ENCODE peak calls at places on chromosomes 12 and 14, in five cellular contexts. V, P, S, H and K are unnamed samples.

GRCh38 chr14:52551696-52552062 is 626 bp downstream of the TXNDC16 start:
- DNase-seq in S (no peak), V (no peak), H (no peak), P (peak), K (no peak)

GRCh38 chr12:22287776-22288621 is 46.5 kb downstream of the ST8SIA1 start:
- DNase-seq in V (no peak), P (peak), H (no peak), S (no peak), K (no peak)

GRCh38 chr12:12715459-12716150 is 1.6 kb upstream of the CDKN1B start:
- DNase-seq in P (peak), S (no peak), V (no peak), H (no peak), K (no peak)

GRCh38 chr14:103386632-103387329 is 1.6 kb downstream of the MARK3 start:
- DNase-seq in P (no peak), V (no peak), H (no peak), S (no peak), K (no peak)

GRCh38 chr12:123532808-123533649 is 490 bp downstream of the RILPL1 start:
- DNase-seq in H (peak), S (peak), V (peak), P (peak), K (peak)

GRCh38 chr12:69059465-69060457 is 126.8 kb upstream of the CPM start:
- DNase-seq in P (peak), V (peak), S (no peak), H (no peak), K (no peak)

GRCh38 chr14:92637228-92637627 is 111.2 kb downstream of the LGMN start:
- DNase-seq in H (no peak), P (no peak), S (no peak), V (no peak), K (no peak)

GRCh38 chr12:26116829-26117228 is 8.0 kb downstream of the BHLHE41 start:
- DNase-seq in H (no peak), P (no peak), S (no peak), V (no peak), K (no peak)

GRCh38 chr14:23708343-23708742 is 72.2 kb downstream of the DHRS2 start:
- DNase-seq in V (no peak), P (no peak), H (no peak), S (no peak), K (no peak)

GRCh38 chr12:53474077-53474476 is 22.2 kb downstream of the PCBP2 start:
- DNase-seq in S (no peak), V (no peak), P (no peak), H (no peak), K (no peak)

GRCh38 chr14:65290830-65291229 is 121.7 kb upstream of the FUT8 start:
- DNase-seq in H (no peak), V (peak), P (peak), S (no peak), K (no peak)

GRCh38 chr14:65287264-65288131 is 125.0 kb upstream of the FUT8 start:
- DNase-seq in H (no peak), S (peak), V (no peak), P (no peak), K (no peak)

GRCh38 chr14:65282909-65283253 is 129.6 kb upstream of the FUT8 start:
- DNase-seq in P (no peak), H (no peak), V (no peak), S (no peak), K (no peak)

GRCh38 chr14:65281991-65282908 is 130.3 kb upstream of the FUT8 start:
- DNase-seq in V (no peak), P (peak), S (no peak), H (no peak), K (peak)

DNA sequence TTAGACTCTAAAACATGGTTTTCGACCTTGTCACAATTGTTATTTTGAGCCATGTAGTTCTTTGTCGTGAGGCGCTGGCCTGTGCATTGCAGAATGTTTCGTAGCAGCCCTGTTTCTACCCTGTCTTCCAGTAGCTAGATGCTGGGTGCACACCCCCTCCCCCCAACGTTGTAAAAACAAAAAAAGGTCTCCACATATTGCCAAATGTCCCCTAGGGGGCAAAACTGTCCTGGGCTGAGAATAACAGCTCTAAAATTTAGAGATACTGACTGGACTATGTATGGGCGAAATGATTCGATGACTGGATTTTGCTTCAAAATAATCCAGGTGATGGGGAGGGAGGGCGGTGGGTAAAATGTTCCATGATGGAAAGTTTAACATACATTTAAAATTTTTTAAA is 126.1 kb upstream of the FUT8 start:
- DNase-seq in S (no peak), V (peak), H (no peak), P (no peak), K (no peak)
- TF ChIP-seq CTCF in S (no peak), V (peak), H (no peak), P (peak), K (peak)

GRCh38 chr14:51395361-51395849 is 155.4 kb downstream of the TMX1 start:
- DNase-seq in P (peak), V (no peak), S (peak), H (no peak), K (peak)
- TF ChIP-seq CTCF in P (no peak), V (no peak), S (no peak), H (no peak), K (no peak)

GRCh38 chr14:100165376-100165775 is 5.9 kb upstream of the DEGS2 start:
- DNase-seq in P (no peak), V (no peak), H (no peak), S (peak), K (no peak)
- TF ChIP-seq CTCF in P (no peak), V (no peak), H (no peak), S (no peak), K (no peak)

GRCh38 chr12:72268386-72268785 is 3.8 kb upstream of the TRHDE start:
- DNase-seq in S (no peak), P (no peak), H (no peak), V (no peak), K (no peak)

GRCh38 chr12:72269491-72269890 is 2.7 kb upstream of the TRHDE start:
- DNase-seq in V (no peak), P (no peak), S (no peak), H (no peak), K (no peak)

GRCh38 chr12:72264548-72265175 is 7.5 kb upstream of the TRHDE start:
- DNase-seq in V (no peak), H (no peak), S (no peak), P (no peak), K (no peak)

GRCh38 chr12:72270246-72270645 is 1.9 kb upstream of the TRHDE start:
- DNase-seq in P (no peak), V (no peak), S (no peak), H (no peak), K (no peak)

GRCh38 chr12:72267974-72268373 is 4.2 kb upstream of the TRHDE start:
- DNase-seq in P (no peak), H (no peak), V (no peak), S (no peak), K (no peak)
- TF ChIP-seq CTCF in P (peak), H (no peak), V (no peak), S (no peak), K (no peak)

GRCh38 chr14:21244546-21244945 is 24.7 kb downstream of the HNRNPC start:
- DNase-seq in H (no peak), S (no peak), P (no peak), V (no peak), K (no peak)

GRCh38 chr14:21236948-21237797 is 32.1 kb downstream of the HNRNPC start:
- DNase-seq in V (no peak), P (no peak), S (no peak), H (no peak), K (no peak)

GRCh38 chr14:21240417-21240816 is 28.8 kb downstream of the HNRNPC start:
- DNase-seq in P (no peak), S (no peak), H (no peak), V (no peak), K (no peak)

GRCh38 chr14:21238823-21239518 is 30.3 kb downstream of the HNRNPC start:
- DNase-seq in S (no peak), H (no peak), V (no peak), P (no peak), K (no peak)

GRCh38 chr14:21241218-21241819 is 27.9 kb downstream of the HNRNPC start:
- DNase-seq in S (no peak), H (no peak), P (no peak), V (no peak), K (no peak)
- TF ChIP-seq CTCF in S (no peak), H (no peak), P (peak), V (peak), K (peak)

GRCh38 chr12:106680280-106680679 is 94.2 kb upstream of the RIC8B start:
- DNase-seq in V (no peak), S (no peak), P (no peak), H (no peak), K (no peak)

GRCh38 chr12:106685381-106685780 is 89.1 kb upstream of the RIC8B start:
- DNase-seq in H (no peak), P (no peak), S (no peak), V (no peak), K (no peak)

GRCh38 chr12:106681210-106681609 is 93.3 kb upstream of the RIC8B start:
- DNase-seq in V (no peak), S (no peak), H (peak), P (no peak), K (no peak)

GRCh38 chr12:106684497-106684896 is 90.0 kb upstream of the RIC8B start:
- DNase-seq in V (no peak), P (no peak), S (no peak), H (peak), K (no peak)

DNA sequence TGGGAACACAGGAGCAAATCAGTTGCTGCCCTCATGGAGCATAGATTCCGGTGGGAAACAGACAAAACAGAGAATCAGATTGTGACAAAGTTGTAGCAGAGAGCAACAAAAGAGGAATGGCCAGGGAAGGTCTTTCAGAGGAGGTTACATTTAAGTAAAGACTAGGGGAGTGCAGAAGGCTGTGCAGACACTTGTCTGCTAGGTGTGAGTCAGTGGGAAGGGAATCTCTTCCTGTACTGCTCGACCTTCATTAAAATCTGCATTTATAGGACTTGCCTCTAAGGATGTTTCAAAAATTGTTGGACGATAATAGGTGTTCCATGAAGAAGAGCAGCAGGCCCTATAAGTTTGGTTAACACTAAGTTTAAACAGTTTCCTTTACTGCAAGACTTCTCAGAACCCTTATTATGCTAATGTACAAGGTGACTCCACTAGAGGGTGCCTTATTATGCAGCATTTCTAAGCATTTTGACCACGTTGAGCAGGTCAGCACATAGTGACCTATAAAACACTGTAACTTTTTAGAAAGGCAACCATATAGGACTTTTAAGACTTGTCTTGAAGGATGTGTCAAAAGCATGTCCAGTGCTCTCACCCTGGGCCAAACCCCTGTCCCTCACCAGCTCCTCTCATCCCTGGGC is 91.8 kb upstream of the RIC8B start:
- DNase-seq in P (peak), V (no peak), S (no peak), H (peak), K (no peak)
- TF ChIP-seq CTCF in P (peak), V (peak), S (no peak), H (no peak), K (no peak)

GRCh38 chr12:57090924-57091632 is 2.2 kb downstream of the NAB2 start:
- DNase-seq in V (no peak), H (no peak), P (no peak), S (peak), K (no peak)
- TF ChIP-seq CTCF in V (no peak), H (no peak), P (no peak), S (no peak), K (no peak)